ENCODE peak calls at places on chromosome 11, in nine cellular contexts. Y is fibroblast of lung; E is CD8-positive, alpha-beta T cell; D is heart left ventricle; P is brain microvascular endothelial cell; V is astrocyte of the cerebellum; W is glutamatergic neuron; M is GM23338; X is AG10803. Q is an unnamed sample.

GRCh38 chr11:208917-209260 is 1.4 kb downstream of the RIC8A start:
- DNase-seq in X (no peak), E (no peak), Y (no peak), P (no peak), V (no peak), D (peak; percentile 63), W (no peak), M (no peak), Q (no peak)

GRCh38 chr11:59615132-59615636 is 390 bp downstream of the OSBP start:
- DNase-seq in P (peak; percentile 1), E (peak; percentile 46), X (no peak), D (peak; percentile 50), M (peak; percentile 73), V (no peak), W (peak; percentile 30), Y (no peak), Q (no peak)

GRCh38 chr11:48081151-48082010 is 101.0 kb downstream of the PTPRJ start:
- DNase-seq in V (peak; percentile 84), Y (peak; percentile 38), E (no peak), M (no peak), D (peak; percentile 89), P (peak; percentile 68), X (peak; percentile 93), W (no peak), Q (no peak)

GRCh38 chr11:63660972-63661371 is 10.2 kb downstream of the ATL3 start:
- DNase-seq in X (no peak), V (no peak), Y (no peak), D (no peak), E (no peak), P (no peak), M (no peak), W (no peak), Q (no peak)

GRCh38 chr11:96390403-96390830 is 604 bp downstream of the JRKL start:
- DNase-seq in D (peak; percentile 27), X (peak; percentile 27), M (no peak), P (peak; percentile 20), W (no peak), V (no peak), E (peak; percentile 1), Y (peak; percentile 35), Q (no peak)

GRCh38 chr11:131025421-131026126 is 109.3 kb upstream of the SNX19 start:
- DNase-seq in V (no peak), Y (no peak), W (no peak), E (no peak), M (no peak), X (no peak), P (no peak), D (no peak), Q (no peak)

GRCh38 chr11:1889941-1890855 is 1.5 kb downstream of the PRR33 start:
- DNase-seq in V (no peak), W (no peak), Y (no peak), E (no peak), P (no peak), D (peak; percentile 22), X (no peak), M (no peak), Q (no peak)

GRCh38 chr11:89381094-89381493 is 110.1 kb downstream of the NOX4 start:
- DNase-seq in E (no peak), Y (peak; percentile 82), M (peak; percentile 17), X (peak; percentile 96), W (no peak), V (peak; percentile 87), P (peak; percentile 96), D (peak; percentile 43), Q (no peak)

GRCh38 chr11:2444301-2445106 is at the start of the genes KCNQ1 and TRPM5:
- DNase-seq in Y (no peak), D (peak; percentile 69), P (no peak), M (peak; percentile 79), X (no peak), W (peak; percentile 33), V (no peak), E (peak; percentile 64), Q (peak; percentile 56)

GRCh38 chr11:77101043-77101537 is 1.6 kb upstream of the OMP start:
- DNase-seq in Y (no peak), E (no peak), W (no peak), V (no peak), D (no peak), X (peak; percentile 22), P (no peak), M (peak; percentile 74), Q (no peak)

GRCh38 chr11:2794419-2794795 is 91.2 kb downstream of the CDKN1C start:
- DNase-seq in X (no peak), Y (no peak), W (peak; percentile 9), P (no peak), E (no peak), V (no peak), M (no peak), D (peak; percentile 22), Q (no peak)

GRCh38 chr11:67438121-67438902 is 830 bp upstream of the PTPRCAP start:
- DNase-seq in P (no peak), M (no peak), Y (no peak), X (no peak), V (no peak), E (peak; percentile 60), W (peak; percentile 49), D (peak; percentile 29), Q (no peak)

GRCh38 chr11:27409742-27410141 is 46.7 kb upstream of the CCDC34 start:
- DNase-seq in E (no peak), V (no peak), M (no peak), Y (peak; percentile 33), X (no peak), P (no peak), D (no peak), W (no peak), Q (no peak)

GRCh38 chr11:26806209-26806608 is 84.3 kb upstream of the SLC5A12 start:
- DNase-seq in D (no peak), V (no peak), Y (peak; percentile 65), X (peak; percentile 82), W (no peak), E (no peak), M (no peak), P (no peak), Q (no peak)

GRCh38 chr11:128469220-128469619 is 118.1 kb downstream of the ETS1 start:
- DNase-seq in M (no peak), D (no peak), W (no peak), Y (no peak), E (no peak), V (no peak), P (no peak), X (no peak), Q (no peak)

GRCh38 chr11:70483077-70483861 is 84.9 kb downstream of the CTTN start:
- DNase-seq in D (peak; percentile 54), V (peak; percentile 31), X (peak; percentile 13), W (no peak), Y (peak; percentile 72), E (no peak), P (peak; percentile 43), M (peak; percentile 43), Q (no peak)

GRCh38 chr11:3169235-3169951 is 4.3 kb upstream of the OSBPL5 start:
- DNase-seq in E (no peak), M (peak; percentile 71), Y (peak; percentile 66), P (peak; percentile 60), W (peak; percentile 39), X (peak; percentile 72), V (no peak), D (peak; percentile 63), Q (no peak)

GRCh38 chr11:47786373-47786772 is 19.2 kb upstream of the FNBP4 start:
- DNase-seq in E (no peak), Y (peak; percentile 11), W (no peak), D (peak; percentile 83), V (no peak), X (peak; percentile 72), P (no peak), M (no peak), Q (no peak)

GRCh38 chr11:32310218-32310601 is 125.1 kb downstream of the WT1 start:
- DNase-seq in P (no peak), X (peak; percentile 9), M (no peak), Y (peak; percentile 29), V (peak; percentile 26), W (no peak), D (no peak), E (no peak), Q (no peak)

GRCh38 chr11:32312206-32312817 is 123.0 kb downstream of the WT1 start:
- DNase-seq in P (peak; percentile 6), Y (peak; percentile 53), D (no peak), E (no peak), V (no peak), W (no peak), M (no peak), X (no peak), Q (no peak)

GRCh38 chr11:32311351-32312077 is 123.8 kb downstream of the WT1 start:
- DNase-seq in V (no peak), M (no peak), P (no peak), E (no peak), Y (no peak), X (no peak), W (no peak), D (no peak), Q (no peak)

GRCh38 chr11:32315121-32315520 is 120.2 kb downstream of the WT1 start:
- DNase-seq in X (no peak), V (no peak), E (no peak), W (no peak), Y (no peak), P (no peak), M (no peak), D (no peak), Q (no peak)

GRCh38 chr11:32312865-32313403 is 122.4 kb downstream of the WT1 start:
- DNase-seq in E (no peak), P (peak; percentile 57), X (peak; percentile 74), D (peak; percentile 32), W (peak; percentile 26), Y (peak; percentile 76), M (peak; percentile 89), V (no peak), Q (no peak)
- TF ChIP-seq CTCF in E (peak; percentile 28), P (peak; percentile 73), X (peak; percentile 71), D (peak; percentile 33), W (peak; percentile 76), Y (peak; percentile 58), M (peak; percentile 78), V (peak; percentile 73), Q (peak; percentile 75)

GRCh38 chr11:17351171-17351509 is 460 bp upstream of the NCR3LG1 start:
- DNase-seq in Y (no peak), E (no peak), V (no peak), X (no peak), D (no peak), M (no peak), P (no peak), W (no peak), Q (no peak)
- TF ChIP-seq CTCF in Y (no peak), E (peak; percentile 20), V (peak; percentile 36), X (peak; percentile 33), D (no peak), M (peak; percentile 34), P (no peak), W (peak; percentile 47), Q (no peak)

GRCh38 chr11:73989156-73989555 is 6.5 kb upstream of the UCP2 start:
- DNase-seq in M (no peak), V (no peak), P (no peak), E (no peak), X (no peak), W (no peak), D (no peak), Y (no peak), Q (no peak)
- TF ChIP-seq CTCF in M (no peak), V (peak; percentile 16), P (peak; percentile 20), E (no peak), X (no peak), W (no peak), D (no peak), Y (peak; percentile 24), Q (no peak)

DNA sequence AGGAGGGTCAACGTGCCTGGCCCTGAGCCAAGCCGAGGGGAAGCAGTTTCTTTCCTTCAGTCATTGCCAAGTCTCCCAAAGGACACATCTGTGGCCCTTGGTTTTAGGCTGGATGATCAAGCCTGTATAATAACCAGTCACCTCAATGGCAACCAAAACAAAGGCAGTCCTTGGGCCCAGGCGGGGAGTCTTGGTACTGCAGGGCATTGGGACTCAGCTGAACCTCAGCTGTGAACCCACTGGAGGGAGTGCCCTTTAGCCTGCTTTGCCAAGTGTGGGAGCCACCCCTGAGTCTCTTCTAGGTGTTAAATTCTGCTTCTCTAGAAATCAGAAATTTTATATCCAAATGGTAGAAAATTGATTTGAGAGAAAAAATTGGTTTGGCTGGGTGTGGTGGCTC is 36.9 kb downstream of the CPT1A start:
- DNase-seq in Y (no peak), V (no peak), X (no peak), P (no peak), E (no peak), M (peak; percentile 40), W (no peak), D (no peak), Q (no peak)
- TF ChIP-seq CTCF in Y (no peak), V (no peak), X (no peak), P (peak; percentile 22), E (no peak), M (peak; percentile 15), W (no peak), D (no peak), Q (no peak)